ENCODE peak calls at places on chromosomes 2 and 18, in eight cellular contexts. B is HS-27A, D is endothelial cell, Y is AG04449, A is GDM1, J is iPS-NIHi11, E is activated T-helper 1 cell treated with Interleukin-2 at 50 U/mL for 16 hours, I is T-cell. P is an unnamed sample.

GRCh38 chr2:102678442-102678841 is 59.1 kb downstream of the SLC9A2 start:
- DNase-seq in D (no peak), Y (no peak), J (no peak), E (no peak), B (no peak), A (no peak), I (no peak), P (no peak)

GRCh38 chr2:62505649-62506420 is at the start of gene TMEM17:
- DNase-seq in Y (peak), B (peak), E (no peak), A (peak), J (peak), D (peak), I (no peak), P (peak)

GRCh38 chr18:9323750-9324445 is 10.7 kb upstream of the TWSG1 start:
- DNase-seq in J (no peak), I (no peak), Y (peak), D (no peak), A (no peak), B (no peak), E (no peak), P (no peak)

GRCh38 chr2:120992791-120993555 is 257.3 kb downstream of the GLI2 start:
- DNase-seq in J (no peak), A (no peak), B (no peak), Y (no peak), D (no peak), I (no peak), E (no peak), P (no peak)

GRCh38 chr2:151872468-151872867 is 44.2 kb upstream of the ARL5A start:
- DNase-seq in J (no peak), I (no peak), E (no peak), B (no peak), A (no peak), D (no peak), Y (no peak), P (no peak)

GRCh38 chr18:35386600-35387366 is 9.6 kb upstream of the ZNF396 start:
- DNase-seq in Y (no peak), D (peak), A (peak), B (peak), E (no peak), I (peak), J (peak), P (no peak)

GRCh38 chr18:55419132-55419938 is 168.7 kb downstream of the TCF4 start:
- DNase-seq in A (no peak), B (no peak), E (no peak), D (peak), Y (no peak), J (no peak), I (no peak), P (no peak)

GRCh38 chr18:49127606-49128190 is 176.9 kb upstream of the SMAD7 start:
- DNase-seq in J (no peak), I (no peak), Y (no peak), B (no peak), E (no peak), D (no peak), A (peak), P (no peak)

GRCh38 chr2:118197011-118197695 is 108.9 kb downstream of the INSIG2 start:
- DNase-seq in B (peak), E (no peak), A (no peak), J (peak), D (no peak), I (no peak), Y (no peak), P (no peak)

GRCh38 chr18:10052871-10053270 is 139.1 kb downstream of the VAPA start:
- DNase-seq in E (no peak), D (no peak), A (no peak), Y (no peak), J (no peak), I (no peak), B (no peak), P (no peak)

GRCh38 chr18:32735781-32736180 is 37.0 kb downstream of the KLHL14 start:
- DNase-seq in D (no peak), I (no peak), J (no peak), B (no peak), E (no peak), Y (no peak), A (no peak), P (peak)

GRCh38 chr18:79637181-79637920 is 42.3 kb upstream of the CTDP1 start:
- DNase-seq in A (no peak), Y (no peak), I (no peak), E (no peak), D (no peak), B (no peak), J (peak), P (no peak)

GRCh38 chr2:96114546-96114902 is 1.8 kb downstream of the ADRA2B start:
- DNase-seq in D (no peak), Y (no peak), A (no peak), E (no peak), B (no peak), J (no peak), I (no peak), P (no peak)